ENCODE peak calls at places on chromosomes 4 and X, in nine cellular contexts. T is naive thymus-derived CD4-positive, alpha-beta T cell; X is GM23248; D is uterus; R is CD8-positive, alpha-beta memory T cell; B is vagina; J is effector memory CD4-positive, alpha-beta T cell; P is mucosa of descending colon; K is IMR-90. S is an unnamed sample.
A peak's percentile ranks its signal among the peaks of the same experiment; 100 is the strongest.

GRCh38 chrX:23052324-23052723 is 52.6 kb downstream of the DDX53 start:
- DNase-seq in K (no peak), P (no peak), X (no peak), R (no peak), D (no peak), T (no peak), J (no peak), B (no peak), S (peak; percentile 5)

GRCh38 chrX:154305481-154306205 is 10.0 kb downstream of the TKTL1 start:
- DNase-seq in P (no peak), B (no peak), J (no peak), R (no peak), X (no peak), D (no peak), K (no peak), T (no peak), S (no peak)

GRCh38 chr4:146142768-146143167 is 32.8 kb upstream of the LSM6 start:
- DNase-seq in J (no peak), D (no peak), B (no peak), P (no peak), T (no peak), X (no peak), K (no peak), R (no peak), S (no peak)

GRCh38 chrX:155216940-155217450 is 735 bp downstream of the VBP1 start:
- DNase-seq in X (peak; percentile 40), R (no peak), B (no peak), P (no peak), K (peak; percentile 4), D (no peak), J (no peak), T (no peak), S (no peak)

GRCh38 chr4:81137446-81137845 is 77.6 kb downstream of the PRKG2 start:
- DNase-seq in P (no peak), B (no peak), D (no peak), K (peak; percentile 49), R (no peak), T (no peak), X (no peak), J (no peak), S (no peak)

GRCh38 chr4:174316546-174316945 is 32.8 kb downstream of the CEP44 start:
- DNase-seq in T (no peak), P (no peak), X (peak; percentile 29), J (no peak), K (peak; percentile 4), B (no peak), D (no peak), R (no peak), S (no peak)

GRCh38 chr4:20265726-20266125 is 14.0 kb downstream of the SLIT2 start:
- DNase-seq in X (no peak), T (no peak), K (peak; percentile 40), B (no peak), P (no peak), J (no peak), R (no peak), D (no peak), S (no peak)

GRCh38 chr4:681736-682451 is 7.1 kb downstream of the SLC49A3 start:
- DNase-seq in X (no peak), D (no peak), T (no peak), P (peak; percentile 89), B (no peak), K (no peak), J (peak; percentile 66), R (peak; percentile 74), S (no peak)

GRCh38 chr4:39466747-39467146 is 7.9 kb downstream of the LIAS start:
- DNase-seq in R (no peak), J (no peak), X (peak; percentile 33), K (peak; percentile 73), T (no peak), D (no peak), B (no peak), P (no peak), S (no peak)

GRCh38 chr4:52265781-52266525 is 214.8 kb downstream of the SPATA18 start:
- DNase-seq in T (no peak), R (no peak), P (no peak), X (no peak), D (no peak), J (no peak), K (no peak), B (no peak), S (no peak)

GRCh38 chr4:152408514-152409327 is 127.2 kb downstream of the FBXW7 start:
- DNase-seq in J (peak; percentile 3), R (no peak), P (no peak), X (peak; percentile 64), D (no peak), K (peak; percentile 50), T (no peak), B (no peak), S (no peak)

GRCh38 chrX:119687661-119688413 is 5.1 kb downstream of the SEPTIN6 start:
- DNase-seq in P (no peak), R (peak; percentile 51), D (no peak), J (no peak), X (peak; percentile 66), K (no peak), T (no peak), B (no peak), S (no peak)

GRCh38 chrX:23754664-23755063 is 11.6 kb upstream of the ACOT9 start:
- DNase-seq in J (no peak), D (no peak), X (no peak), R (no peak), P (no peak), T (no peak), B (no peak), K (no peak), S (no peak)

GRCh38 chr4:53592686-53593641 is 1.7 kb upstream of the LNX1 start:
- DNase-seq in D (peak; percentile 55), B (no peak), R (no peak), K (no peak), J (no peak), P (peak; percentile 78), X (no peak), T (no peak), S (peak; percentile 56)

GRCh38 chr4:6118201-6118600 is 82.1 kb downstream of the JAKMIP1 start:
- DNase-seq in R (no peak), K (no peak), X (no peak), B (no peak), J (no peak), D (no peak), P (no peak), T (no peak), S (no peak)

GRCh38 chr4:157271166-157271869 is 50.8 kb downstream of the GRIA2 start:
- DNase-seq in X (no peak), K (no peak), D (no peak), B (no peak), P (no peak), T (no peak), R (no peak), J (no peak), S (no peak)

GRCh38 chrX:1661048-1661921 is 46.4 kb downstream of the ASMT start:
- DNase-seq in P (peak; percentile 54), T (peak; percentile 55), X (no peak), B (no peak), D (peak; percentile 21), J (peak; percentile 86), R (peak; percentile 97), K (no peak), S (peak; percentile 28)

GRCh38 chrX:77447339-77448149 is at the start of gene FGF16:
- DNase-seq in D (no peak), K (no peak), R (no peak), P (no peak), J (no peak), B (no peak), X (no peak), T (no peak), S (no peak)

GRCh38 chr4:112938461-112939058 is 110.9 kb upstream of the ANK2 start:
- DNase-seq in P (no peak), X (peak; percentile 73), K (peak; percentile 36), R (no peak), J (no peak), D (no peak), B (no peak), T (no peak), S (peak; percentile 23)

GRCh38 chrX:21700967-21701366 is 42.8 kb upstream of the KLHL34 start:
- DNase-seq in X (no peak), R (no peak), K (no peak), J (no peak), B (no peak), P (no peak), T (no peak), D (no peak), S (no peak)

DNA sequence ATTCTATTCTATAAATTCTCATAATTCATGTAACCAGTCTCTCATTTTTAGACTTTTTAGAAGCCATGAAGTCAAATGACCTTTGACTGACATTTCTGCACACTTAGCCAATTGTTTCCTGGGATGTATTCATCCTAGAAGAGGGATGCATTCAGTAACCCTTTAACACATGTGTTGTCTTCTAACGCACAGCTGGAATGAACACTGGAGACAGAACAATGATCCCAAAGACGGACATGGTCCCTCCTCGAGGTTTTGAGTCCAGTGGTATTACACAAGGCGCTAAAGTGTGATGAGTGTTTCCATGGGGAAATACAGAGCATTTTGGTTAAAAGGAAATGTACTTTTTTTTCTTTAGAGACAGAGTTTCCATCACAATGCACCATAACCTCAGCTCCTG is 39.8 kb upstream of the CLDN24 start:
- DNase-seq in B (no peak), T (no peak), K (no peak), R (no peak), D (no peak), X (no peak), P (no peak), J (no peak), S (no peak)
- H3K4me1 ChIP-seq in B (no peaks in the 10 kb centered on the region), T (no peaks in the 10 kb centered on the region), K (peaks cover 6% of the 10 kb centered on the region), R (no peaks in the 10 kb centered on the region), D (no peaks in the 10 kb centered on the region), X (peaks cover 15% of the 10 kb centered on the region), P (no peaks in the 10 kb centered on the region), J (no peaks in the 10 kb centered on the region), S (peaks cover 5% of the 10 kb centered on the region)

GRCh38 chr4:7959066-7959465 is 19.4 kb upstream of the AFAP1 start:
- DNase-seq in K (no peak), D (no peak), X (no peak), J (no peak), B (no peak), T (no peak), P (no peak), R (no peak), S (no peak)
- H3K4me1 ChIP-seq in K (peaks cover 20% of the 10 kb centered on the region), D (peaks cover 14% of the 10 kb centered on the region), X (peaks cover 31% of the 10 kb centered on the region), J (peaks cover 9% of the 10 kb centered on the region), B (peaks cover 30% of the 10 kb centered on the region), T (peaks cover 10% of the 10 kb centered on the region), P (peaks cover 11% of the 10 kb centered on the region), R (peaks cover 17% of the 10 kb centered on the region), S (peaks cover 28% of the 10 kb centered on the region)

DNA sequence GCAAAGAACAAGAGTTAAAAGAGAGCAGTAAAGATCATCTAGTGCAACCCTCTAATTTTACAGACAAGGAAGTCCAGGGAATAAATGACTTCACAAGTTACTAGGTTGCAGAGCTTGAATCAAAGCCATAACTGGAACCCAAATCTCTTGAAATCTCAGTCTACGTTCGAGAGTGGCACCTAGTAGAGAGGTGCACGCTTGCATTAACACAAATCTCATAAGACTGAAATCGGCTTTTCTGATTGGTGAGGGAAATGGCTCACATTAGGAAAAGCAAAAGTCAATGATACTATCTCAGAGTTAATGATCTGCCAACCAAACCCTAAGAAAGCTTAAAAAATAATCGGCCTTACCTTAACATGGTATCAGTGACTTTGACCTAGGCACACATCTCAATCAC is 43.0 kb downstream of the FAT1 start:
- DNase-seq in B (no peak), T (no peak), P (no peak), R (no peak), K (no peak), X (no peak), D (no peak), J (no peak), S (no peak)
- H3K4me1 ChIP-seq in B (peaks cover 2% of the 10 kb centered on the region), T (no peaks in the 10 kb centered on the region), P (peaks cover 10% of the 10 kb centered on the region), R (no peaks in the 10 kb centered on the region), K (peaks cover 24% of the 10 kb centered on the region), X (peaks cover 37% of the 10 kb centered on the region), D (peaks cover 4% of the 10 kb centered on the region), J (no peaks in the 10 kb centered on the region), S (peaks cover 7% of the 10 kb centered on the region)

GRCh38 chr4:2866891-2867290 is 23.2 kb downstream of the ADD1 start:
- DNase-seq in K (peak; percentile 39), T (no peak), R (no peak), D (no peak), J (no peak), P (no peak), B (no peak), X (peak; percentile 28), S (no peak)
- H3K4me1 ChIP-seq in K (peaks cover 33% of the 10 kb centered on the region), T (peaks cover 18% of the 10 kb centered on the region), R (peaks cover 39% of the 10 kb centered on the region), D (no peaks in the 10 kb centered on the region), J (peaks cover 3% of the 10 kb centered on the region), P (peaks cover 69% of the 10 kb centered on the region), B (peaks cover 90% of the 10 kb centered on the region), X (peaks cover 42% of the 10 kb centered on the region), S (peaks cover 13% of the 10 kb centered on the region)

S was measured in NT2/D1.